ENCODE peak calls at places on chromosome 19, in six cellular contexts. C, W, N, K, G and A are unnamed samples.

GRCh38 chr19:12278713-12279112 is 16.0 kb downstream of the ZNF44 start:
- DNase-seq in C (no peak), G (no peak), W (no peak), N (no peak), K (no peak), A (no peak)

GRCh38 chr19:28313633-28314032 is 899.3 kb downstream of the UQCRFS1 start:
- DNase-seq in C (peak; percentile 28), N (peak; percentile 77), G (no peak), W (no peak), K (peak; percentile 16), A (no peak)

GRCh38 chr19:45152504-45153338 is 8.1 kb downstream of the NKPD1 start:
- DNase-seq in G (no peak), W (peak; percentile 89), C (peak; percentile 70), N (peak; percentile 48), K (peak; percentile 67), A (peak; percentile 23)

GRCh38 chr19:12996542-12997094 is 1.3 kb downstream of the NFIX start:
- DNase-seq in N (peak; percentile 23), C (peak; percentile 65), G (no peak), K (peak; percentile 67), W (peak; percentile 89), A (no peak)

GRCh38 chr19:4737955-4738580 is 14.4 kb upstream of the DPP9 start:
- DNase-seq in N (no peak), K (no peak), W (no peak), G (no peak), C (no peak), A (no peak)

GRCh38 chr19:10874019-10874418 is 2.7 kb downstream of the CARM1 start:
- DNase-seq in K (no peak), C (no peak), G (no peak), N (no peak), W (no peak), A (no peak)

GRCh38 chr19:12778020-12778904 is 2.9 kb upstream of the HOOK2 start:
- DNase-seq in C (peak; percentile 82), N (peak; percentile 73), G (peak; percentile 76), K (peak; percentile 93), W (peak; percentile 89), A (peak; percentile 66)

GRCh38 chr19:9075064-9075964 is 11.5 kb upstream of the OR1M1 start:
- DNase-seq in N (peak; percentile 94), C (peak; percentile 81), G (peak; percentile 96), K (peak; percentile 76), W (peak; percentile 24), A (no peak)

GRCh38 chr19:38990949-38991697 is 15.6 kb upstream of the FBXO17 start:
- DNase-seq in W (no peak), N (no peak), C (no peak), K (no peak), G (no peak), A (no peak)

GRCh38 chr19:11921852-11922495 is 2.9 kb upstream of the ZNF700 start:
- DNase-seq in G (no peak), C (no peak), W (no peak), K (peak; percentile 44), N (no peak), A (no peak)

GRCh38 chr19:29694669-29695627 is 20.1 kb downstream of the C19orf12 start:
- DNase-seq in G (peak; percentile 80), C (peak; percentile 72), K (peak; percentile 88), N (peak; percentile 51), W (peak; percentile 92), A (peak; percentile 94)

GRCh38 chr19:639251-640155 is at the start of gene FGF22:
- DNase-seq in W (peak; percentile 99), C (peak; percentile 95), K (peak; percentile 96), N (peak; percentile 82), G (peak; percentile 91), A (peak; percentile 91)

GRCh38 chr19:29887498-29887897 is 54.5 kb upstream of the URI1 start:
- DNase-seq in N (peak; percentile 33), C (peak; percentile 19), W (no peak), G (peak; percentile 19), K (no peak), A (no peak)

GRCh38 chr19:28026636-28027035 is 1186.3 kb downstream of the UQCRFS1 start:
- DNase-seq in C (no peak), W (no peak), K (no peak), G (no peak), N (no peak), A (no peak)

GRCh38 chr19:18633321-18633720 is 3.5 kb upstream of the KLHL26 start:
- DNase-seq in C (no peak), N (no peak), W (no peak), G (no peak), K (peak; percentile 81), A (no peak)

GRCh38 chr19:10230904-10231623 is at the start of gene S1PR2:
- DNase-seq in C (peak; percentile 86), G (peak; percentile 80), N (peak; percentile 31), K (peak; percentile 76), W (peak; percentile 95), A (peak; percentile 20)

GRCh38 chr19:47418595-47419036 is 711 bp downstream of the MEIS3 start:
- DNase-seq in N (no peak), K (no peak), C (no peak), W (no peak), G (no peak), A (no peak)

GRCh38 chr19:14346279-14346678 is 35.0 kb upstream of the ADGRE5 start:
- DNase-seq in K (no peak), W (no peak), C (no peak), N (no peak), G (no peak), A (no peak)

GRCh38 chr19:27974082-27974513 is 1238.9 kb downstream of the UQCRFS1 start:
- DNase-seq in K (peak; percentile 57), C (peak; percentile 16), N (no peak), G (no peak), W (no peak), A (no peak)

GRCh38 chr19:49591731-49592485 is 926 bp downstream of the PRR12 start:
- DNase-seq in K (peak; percentile 43), N (peak; percentile 59), C (peak; percentile 73), G (peak; percentile 51), W (peak; percentile 89), A (no peak)

GRCh38 chr19:5793188-5793587 is 2.2 kb upstream of the DUS3L start:
- DNase-seq in C (no peak), G (no peak), W (no peak), K (no peak), N (no peak), A (no peak)

GRCh38 chr19:5792224-5792623 is 1.3 kb upstream of the DUS3L start:
- DNase-seq in G (no peak), W (no peak), N (no peak), C (no peak), K (no peak), A (no peak)

GRCh38 chr19:5789201-5789795 is 1.7 kb downstream of the DUS3L start:
- DNase-seq in K (no peak), N (no peak), G (no peak), C (peak; percentile 49), W (peak; percentile 87), A (no peak)

GRCh38 chr19:5789886-5790572 is 934 bp downstream of the DUS3L start:
- DNase-seq in N (no peak), G (no peak), K (no peak), W (no peak), C (peak; percentile 54), A (no peak)

GRCh38 chr19:5790573-5791520 is at the start of gene DUS3L:
- DNase-seq in N (peak; percentile 99), K (peak; percentile 97), G (peak; percentile 96), C (peak; percentile 97), W (peak; percentile 98), A (peak; percentile 96)
- TF ChIP-seq POLR2A in N (peak; percentile 68), K (peak; percentile 60), G (peak; percentile 68), C (peak; percentile 64), W (peak; percentile 82), A (peak; percentile 72)

GRCh38 chr19:7069904-7070226 is 362 bp downstream of the ZNF557 start:
- DNase-seq in C (no peak), N (no peak), K (no peak), W (no peak), G (no peak), A (no peak)

GRCh38 chr19:7072541-7072940 is 3.0 kb downstream of the ZNF557 start:
- DNase-seq in N (no peak), G (no peak), W (no peak), K (no peak), C (no peak), A (no peak)

GRCh38 chr19:7067716-7068115 is 1.8 kb upstream of the ZNF557 start:
- DNase-seq in N (no peak), K (no peak), C (no peak), G (no peak), W (no peak), A (no peak)

GRCh38 chr19:7068599-7068998 is 904 bp upstream of the ZNF557 start:
- DNase-seq in K (no peak), C (no peak), G (no peak), W (no peak), N (no peak), A (no peak)

DNA sequence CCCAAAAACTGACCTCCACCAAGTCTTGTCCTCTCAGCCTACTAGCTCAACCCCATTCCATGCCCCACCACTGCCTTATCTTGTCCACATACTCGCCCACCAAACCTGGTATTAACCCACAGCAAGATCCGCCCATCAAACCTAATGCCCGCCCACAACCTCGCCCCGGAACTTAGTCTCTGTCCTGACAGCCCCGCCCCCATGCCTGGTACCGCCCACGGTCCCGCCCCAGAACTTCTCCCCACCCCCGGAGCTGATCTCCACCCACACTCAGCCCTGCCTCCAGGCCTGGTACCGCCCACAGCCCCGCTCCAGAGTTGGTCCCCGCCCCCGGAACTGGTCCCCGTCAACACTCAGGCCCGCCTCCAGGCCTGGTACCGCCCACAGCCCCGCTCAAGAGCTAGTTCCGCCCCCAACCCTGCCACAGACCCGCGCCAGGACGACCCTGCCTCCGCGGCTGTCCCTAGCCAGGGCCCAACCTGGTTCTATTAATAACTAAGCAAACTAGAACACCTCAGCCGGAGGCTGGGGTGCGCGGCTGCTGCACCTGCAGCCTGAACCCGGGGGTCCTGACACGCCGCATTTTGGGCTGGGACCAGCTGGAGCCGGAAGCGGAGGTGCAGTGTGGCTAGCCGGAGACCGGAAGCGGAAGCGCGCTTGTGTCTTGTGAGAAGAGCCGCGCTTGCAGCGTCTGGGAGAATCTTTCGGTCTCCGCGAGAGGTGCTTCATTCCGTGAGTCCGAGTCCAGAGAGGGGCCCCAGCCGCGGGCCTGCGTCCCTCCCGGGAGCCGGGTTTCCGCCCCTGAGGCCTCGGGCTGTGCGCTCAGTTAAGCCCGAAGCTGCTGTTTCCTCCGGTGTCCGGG is at the start of gene ZNF557:
- DNase-seq in N (peak; percentile 97), G (peak; percentile 99), C (peak; percentile 98), W (peak; percentile 98), K (peak; percentile 100), A (peak; percentile 98)
- TF ChIP-seq POLR2A in N (peak; percentile 63), G (peak; percentile 42), C (peak; percentile 52), W (peak; percentile 78), K (no peak), A (peak; percentile 75)

GRCh38 chr19:50909240-50910070 is 1.7 kb downstream of the KLK4 start:
- DNase-seq in G (peak; percentile 19), K (peak; percentile 69), W (peak; percentile 79), N (peak; percentile 47), C (no peak), A (no peak)
- TF ChIP-seq POLR2A in G (no peak), K (no peak), W (no peak), N (no peak), C (no peak), A (no peak)

DNA sequence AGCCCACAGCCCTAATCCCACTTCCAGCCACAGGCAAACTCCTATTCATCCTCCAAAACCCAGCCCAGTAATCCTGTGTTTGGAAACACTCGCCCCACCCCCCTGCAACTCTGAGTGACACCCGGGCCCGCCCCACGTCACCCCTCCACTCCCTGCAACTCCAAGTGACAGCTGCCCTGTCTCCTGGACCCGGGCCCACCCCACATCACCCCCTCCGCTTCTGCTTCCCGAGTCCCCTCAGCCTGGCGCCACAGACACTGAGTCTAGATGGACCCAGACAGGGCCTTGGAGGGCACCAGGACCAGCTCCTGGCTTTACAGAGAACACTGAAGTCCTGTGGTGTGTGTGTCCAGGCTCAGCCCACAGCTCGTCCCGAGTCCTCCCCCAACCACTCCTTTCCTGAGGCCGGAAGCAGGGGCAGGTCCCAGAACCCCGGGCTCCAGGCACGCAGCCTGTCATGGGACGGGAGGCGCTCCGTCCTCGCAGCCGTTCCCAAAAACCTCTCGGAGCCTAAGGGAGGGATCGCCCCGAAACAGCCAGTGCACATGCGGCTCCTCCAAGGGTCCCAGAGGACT is 7.7 kb downstream of the REXO1 start:
- DNase-seq in C (no peak), K (no peak), N (peak; percentile 27), W (peak; percentile 61), G (no peak), A (no peak)
- TF ChIP-seq POLR2A in C (no peak), K (no peak), N (no peak), W (no peak), G (no peak), A (no peak)